ENCODE peak calls at places on chromosomes 12 and 14, in seven cellular contexts. E is CD8-positive, alpha-beta memory T cell; P is CD4-positive, CD25-positive, alpha-beta regulatory T cell; C is heart right ventricle; V is effector memory CD4-positive, alpha-beta T cell; B is CD4-positive, alpha-beta T cell; F is BE2C. A is an unnamed sample.

GRCh38 chr12:97167598-97167997 is 260.5 kb downstream of the NEDD1 start:
- DNase-seq in E (no peak), P (no peak), C (no peak), V (no peak), B (no peak), F (no peak), A (no peak)

GRCh38 chr12:7695159-7695930 is at the start of gene GDF3:
- DNase-seq in E (no peak), P (no peak), C (no peak), V (no peak), B (no peak), F (no peak), A (no peak)

GRCh38 chr12:97568336-97569180 is 106.0 kb downstream of the RMST start:
- DNase-seq in E (no peak), P (no peak), C (no peak), V (no peak), B (no peak), F (no peak), A (no peak)

GRCh38 chr14:56487761-56488160 is 91.8 kb upstream of the TMEM260 start:
- DNase-seq in E (no peak), P (no peak), C (no peak), V (no peak), B (no peak), F (no peak), A (no peak)

GRCh38 chr14:100890451-100890850 is 13.1 kb downstream of the RTL1 start:
- DNase-seq in E (no peak), P (no peak), C (no peak), V (no peak), B (no peak), F (peak; percentile 3), A (no peak)

GRCh38 chr14:60662987-60663386 is 13.7 kb upstream of the SIX1 start:
- DNase-seq in E (no peak), P (no peak), C (no peak), V (no peak), B (no peak), F (no peak), A (no peak)

GRCh38 chr14:60736494-60736893 is 1.9 kb downstream of the MNAT1 start:
- DNase-seq in E (no peak), P (no peak), C (no peak), V (no peak), B (no peak), F (no peak), A (no peak)

GRCh38 chr14:22598896-22599244 is 770 bp downstream of the ABHD4 start:
- DNase-seq in E (peak; percentile 4), P (peak; percentile 59), C (no peak), V (no peak), B (no peak), F (no peak), A (no peak)

GRCh38 chr12:69661386-69661785 is 37.7 kb downstream of the BEST3 start:
- DNase-seq in E (no peak), P (no peak), C (no peak), V (no peak), B (no peak), F (no peak), A (no peak)

GRCh38 chr12:79019672-79020071 is 155.1 kb downstream of the SYT1 start:
- DNase-seq in E (no peak), P (no peak), C (no peak), V (no peak), B (no peak), F (no peak), A (no peak)

GRCh38 chr12:462936-463705 is 3.4 kb downstream of the B4GALNT3 start:
- DNase-seq in E (peak; percentile 30), P (no peak), C (no peak), V (no peak), B (no peak), F (no peak), A (no peak)

GRCh38 chr12:14775652-14776020 is 27.6 kb downstream of the WBP11 start:
- DNase-seq in E (no peak), P (no peak), C (no peak), V (no peak), B (no peak), F (no peak), A (no peak)

GRCh38 chr12:28222081-28222700 is 31.9 kb downstream of the CCDC91 start:
- DNase-seq in E (peak; percentile 43), P (peak; percentile 49), C (no peak), V (peak; percentile 23), B (peak; percentile 27), F (no peak), A (peak; percentile 26)

GRCh38 chr12:117101953-117102833 is 3.0 kb upstream of the TESC start:
- DNase-seq in E (no peak), P (no peak), C (no peak), V (no peak), B (no peak), F (no peak), A (no peak)

GRCh38 chr12:84767079-84767478 is 145.5 kb downstream of the SLC6A15 start:
- DNase-seq in E (no peak), P (no peak), C (no peak), V (no peak), B (no peak), F (no peak), A (no peak)

GRCh38 chr14:64848239-64848638 is 31.5 kb downstream of the SPTB start:
- DNase-seq in E (no peak), P (no peak), C (no peak), V (no peak), B (no peak), F (no peak), A (no peak)

GRCh38 chr14:106842687-106843086 is 1316.3 kb downstream of the TMEM121 start:
- DNase-seq in E (no peak), P (no peak), C (no peak), V (no peak), B (no peak), F (peak; percentile 23), A (no peak)

GRCh38 chr14:106841701-106842100 is 1315.3 kb downstream of the TMEM121 start:
- DNase-seq in E (no peak), P (no peak), C (no peak), V (no peak), B (no peak), F (no peak), A (no peak)

GRCh38 chr14:106840258-106840657 is 1313.9 kb downstream of the TMEM121 start:
- DNase-seq in E (no peak), P (peak; percentile 42), C (no peak), V (no peak), B (no peak), F (no peak), A (no peak)

GRCh38 chr14:106838991-106839769 is 1312.8 kb downstream of the TMEM121 start:
- DNase-seq in E (no peak), P (no peak), C (no peak), V (no peak), B (no peak), F (no peak), A (no peak)

GRCh38 chr14:106837870-106838269 is 1311.5 kb downstream of the TMEM121 start:
- DNase-seq in E (no peak), P (no peak), C (no peak), V (no peak), B (no peak), F (no peak), A (no peak)
- H3K9me3 ChIP-seq in E (no peaks in the 10 kb centered on the region), P (no peaks in the 10 kb centered on the region), C (no peaks in the 10 kb centered on the region), V (no peaks in the 10 kb centered on the region), B (no peaks in the 10 kb centered on the region), F (no peaks in the 10 kb centered on the region), A (no peaks in the 10 kb centered on the region)

DNA sequence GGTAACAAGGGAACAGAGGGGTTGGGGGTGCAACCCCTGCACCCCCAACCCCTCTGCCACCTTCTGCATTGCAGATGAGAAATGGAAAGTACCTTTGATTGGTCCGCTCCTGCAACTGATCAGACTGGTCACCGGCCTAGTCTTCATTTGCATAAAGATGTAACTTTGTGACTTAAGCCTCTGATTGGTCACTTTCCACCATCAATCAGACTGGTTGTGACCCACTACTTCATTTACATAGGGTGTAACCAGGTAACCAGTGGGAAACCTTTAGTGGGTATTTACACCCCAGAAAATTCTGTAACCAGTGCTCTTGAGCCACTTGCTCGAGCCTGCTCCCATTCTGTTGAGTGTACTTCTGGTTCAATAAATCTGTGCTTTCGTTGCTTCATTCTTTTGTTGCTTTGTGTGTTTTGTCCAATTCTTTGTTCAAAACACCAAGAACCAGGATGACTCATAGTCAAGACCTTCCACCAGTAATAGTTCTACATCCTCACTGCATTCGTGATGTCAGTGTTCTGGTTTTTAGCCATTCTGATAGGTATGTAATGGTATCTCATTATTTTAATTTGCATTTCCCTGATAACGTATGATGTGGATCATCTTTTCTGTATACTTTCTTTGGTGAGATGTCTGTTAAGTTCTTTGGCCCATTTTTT is 30.8 kb downstream of the LEMD3 start:
- DNase-seq in E (no peak), P (peak; percentile 34), C (no peak), V (no peak), B (no peak), F (no peak), A (no peak)
- H3K9me3 ChIP-seq in E (no peaks in the 10 kb centered on the region), P (peaks cover 13% of the 10 kb centered on the region), C (peaks cover 6% of the 10 kb centered on the region), V (no peaks in the 10 kb centered on the region), B (peaks cover 13% of the 10 kb centered on the region), F (no peaks in the 10 kb centered on the region), A (no peaks in the 10 kb centered on the region)

GRCh38 chr14:105854600-105855245 is 328.3 kb downstream of the TMEM121 start:
- DNase-seq in E (no peak), P (no peak), C (no peak), V (no peak), B (no peak), F (no peak), A (no peak)
- H3K9me3 ChIP-seq in E (no peaks in the 10 kb centered on the region), P (no peaks in the 10 kb centered on the region), C (no peaks in the 10 kb centered on the region), V (no peaks in the 10 kb centered on the region), B (no peaks in the 10 kb centered on the region), F (no peaks in the 10 kb centered on the region), A (no peaks in the 10 kb centered on the region)

GRCh38 chr12:38163442-38163801 is 153.2 kb upstream of the ALG10B start:
- DNase-seq in E (no peak), P (no peak), C (no peak), V (no peak), B (no peak), F (no peak), A (no peak)

GRCh38 chr12:38160318-38161122 is 156.1 kb upstream of the ALG10B start:
- DNase-seq in E (no peak), P (no peak), C (no peak), V (no peak), B (no peak), F (no peak), A (no peak)

GRCh38 chr12:38162708-38163441 is 153.7 kb upstream of the ALG10B start:
- DNase-seq in E (no peak), P (no peak), C (no peak), V (no peak), B (no peak), F (no peak), A (no peak)

GRCh38 chr12:38161123-38162000 is 155.2 kb upstream of the ALG10B start:
- DNase-seq in E (no peak), P (no peak), C (no peak), V (no peak), B (no peak), F (no peak), A (no peak)

GRCh38 chr12:38162013-38162412 is 154.6 kb upstream of the ALG10B start:
- DNase-seq in E (no peak), P (no peak), C (no peak), V (no peak), B (no peak), F (no peak), A (no peak)
- H3K9me3 ChIP-seq in E (no peaks in the 10 kb centered on the region), P (no peaks in the 10 kb centered on the region), C (no peaks in the 10 kb centered on the region), V (no peaks in the 10 kb centered on the region), B (no peaks in the 10 kb centered on the region), F (no peaks in the 10 kb centered on the region), A (no peaks in the 10 kb centered on the region)

DNA sequence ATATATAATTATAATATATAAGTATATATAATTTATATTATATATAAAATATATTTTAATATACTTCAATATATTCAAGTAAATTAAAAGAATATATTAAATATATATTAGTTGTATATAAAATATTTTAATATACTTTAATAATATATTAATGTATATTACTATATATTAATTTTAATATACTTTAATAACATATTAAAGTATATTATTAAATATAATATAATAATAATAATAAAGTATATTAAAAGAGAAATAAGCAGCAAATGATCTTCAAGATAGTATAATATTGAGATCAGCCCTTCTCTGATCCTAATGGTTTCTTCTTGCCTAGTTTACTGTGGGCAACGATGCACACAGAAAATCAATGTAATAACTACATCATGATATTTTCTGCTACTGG is 2.3 kb downstream of the OR4M1 start:
- DNase-seq in E (no peak), P (no peak), C (no peak), V (no peak), B (no peak), F (no peak), A (no peak)
- H3K9me3 ChIP-seq in E (no peaks in the 10 kb centered on the region), P (no peaks in the 10 kb centered on the region), C (no peaks in the 10 kb centered on the region), V (no peaks in the 10 kb centered on the region), B (peaks cover 10% of the 10 kb centered on the region), F (no peaks in the 10 kb centered on the region), A (no peaks in the 10 kb centered on the region)